ENCODE peak calls at places on chromosome 20, in six cellular contexts. J is heart left ventricle; P is cardiac muscle cell; Z is CD4-positive, alpha-beta T cell; N is natural killer cell; O is fibroblast of mammary gland. W is an unnamed sample.

GRCh38 chr20:49186535-49187329 is 1.4 kb downstream of the STAU1 start:
- DNase-seq in N (peak), P (peak), Z (peak), O (peak), J (peak), W (peak)

GRCh38 chr20:8449120-8449519 is 317.1 kb downstream of the PLCB1 start:
- DNase-seq in Z (no peak), O (peak), J (no peak), N (no peak), P (peak), W (no peak)

GRCh38 chr20:32482251-32483220 is 102.6 kb downstream of the NOL4L start:
- DNase-seq in Z (peak), J (peak), P (peak), O (no peak), N (peak), W (peak)

GRCh38 chr20:12133553-12133952 is 215.9 kb downstream of the BTBD3 start:
- DNase-seq in P (no peak), J (no peak), Z (no peak), O (no peak), N (no peak), W (no peak)

GRCh38 chr20:51533291-51534172 is 9.0 kb downstream of the NFATC2 start:
- DNase-seq in Z (no peak), J (no peak), O (peak), N (no peak), P (no peak), W (no peak)

GRCh38 chr20:7859371-7859802 is 80.9 kb downstream of the HAO1 start:
- DNase-seq in P (peak), Z (no peak), N (no peak), O (peak), J (no peak), W (peak)

GRCh38 chr20:43853174-43853803 is 61.4 kb upstream of the TOX2 start:
- DNase-seq in N (no peak), Z (no peak), J (no peak), P (no peak), O (peak), W (no peak)

GRCh38 chr20:21514553-21515251 is 838 bp upstream of the NKX2-2 start:
- DNase-seq in Z (no peak), P (no peak), N (no peak), J (no peak), O (no peak), W (peak)

GRCh38 chr20:52593634-52594033 is 378.5 kb upstream of the TSHZ2 start:
- DNase-seq in N (no peak), Z (no peak), P (no peak), O (peak), J (no peak), W (no peak)

GRCh38 chr20:53387983-53388675 is 205.5 kb downstream of the ZNF217 start:
- DNase-seq in P (no peak), Z (peak), J (no peak), N (no peak), O (no peak), W (no peak)

GRCh38 chr20:43456809-43457639 is 672 bp upstream of the SRSF6 start:
- DNase-seq in Z (peak), J (peak), O (peak), N (peak), P (peak), W (peak)

GRCh38 chr20:24768977-24769675 is 179.9 kb upstream of the CST7 start:
- DNase-seq in J (no peak), O (no peak), N (peak), P (no peak), Z (no peak), W (no peak)

DNA sequence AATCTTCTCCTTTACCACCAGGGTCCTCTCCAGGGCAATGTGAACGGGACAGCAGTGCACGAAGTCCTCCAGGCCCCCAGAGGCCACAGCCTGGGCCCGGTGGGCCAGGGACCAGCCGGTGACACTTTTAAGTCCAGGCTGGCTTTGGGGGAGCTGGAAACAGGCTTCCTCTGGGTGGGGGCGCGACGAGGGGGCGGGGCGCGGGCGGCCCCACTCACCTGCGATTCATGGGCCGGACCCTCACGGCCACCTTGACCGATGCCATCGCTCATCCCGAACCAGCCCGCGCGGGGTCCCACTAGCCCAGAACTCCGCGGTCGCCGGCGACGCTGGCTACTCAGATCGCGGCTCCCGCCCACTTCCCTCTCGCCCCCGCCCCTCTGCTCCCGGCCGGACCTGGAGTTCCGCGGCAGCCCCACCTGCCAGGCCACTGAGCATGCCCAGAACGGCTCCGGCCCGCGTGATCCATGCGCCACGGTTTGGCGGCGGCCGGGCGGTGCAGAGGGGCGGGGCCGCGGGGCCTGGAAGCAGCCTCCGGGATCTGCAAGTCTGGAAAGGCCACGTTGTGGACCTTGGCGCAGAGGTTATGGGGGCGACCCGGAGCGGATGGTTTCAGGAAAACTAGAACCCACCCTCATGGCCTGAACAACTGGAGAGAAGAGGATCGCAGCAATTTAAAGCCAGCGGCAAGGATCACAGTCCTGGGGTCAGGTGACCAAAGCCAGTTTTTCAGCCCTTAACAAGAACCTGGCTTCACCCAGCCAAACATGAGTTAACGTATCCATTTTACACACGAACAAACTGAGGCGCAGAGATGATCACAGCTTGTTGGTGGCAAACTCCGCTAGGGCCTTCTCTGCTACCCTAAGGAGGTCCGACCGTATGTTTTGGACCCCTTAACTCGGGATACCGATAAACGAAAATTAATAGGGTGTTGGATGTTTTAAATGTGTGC is at the start of gene KIF16B:
- DNase-seq in P (peak), O (peak), Z (peak), N (peak), J (peak), W (peak)
- TF ChIP-seq CTCF in P (peak), O (no peak), Z (no peak), N (no peak), J (peak), W (no peak)

GRCh38 chr20:45701873-45702272 is at the start of gene WFDC13:
- DNase-seq in P (no peak), N (no peak), Z (no peak), O (no peak), J (no peak), W (no peak)
- TF ChIP-seq CTCF in P (no peak), N (no peak), Z (no peak), O (no peak), J (no peak), W (no peak)

DNA sequence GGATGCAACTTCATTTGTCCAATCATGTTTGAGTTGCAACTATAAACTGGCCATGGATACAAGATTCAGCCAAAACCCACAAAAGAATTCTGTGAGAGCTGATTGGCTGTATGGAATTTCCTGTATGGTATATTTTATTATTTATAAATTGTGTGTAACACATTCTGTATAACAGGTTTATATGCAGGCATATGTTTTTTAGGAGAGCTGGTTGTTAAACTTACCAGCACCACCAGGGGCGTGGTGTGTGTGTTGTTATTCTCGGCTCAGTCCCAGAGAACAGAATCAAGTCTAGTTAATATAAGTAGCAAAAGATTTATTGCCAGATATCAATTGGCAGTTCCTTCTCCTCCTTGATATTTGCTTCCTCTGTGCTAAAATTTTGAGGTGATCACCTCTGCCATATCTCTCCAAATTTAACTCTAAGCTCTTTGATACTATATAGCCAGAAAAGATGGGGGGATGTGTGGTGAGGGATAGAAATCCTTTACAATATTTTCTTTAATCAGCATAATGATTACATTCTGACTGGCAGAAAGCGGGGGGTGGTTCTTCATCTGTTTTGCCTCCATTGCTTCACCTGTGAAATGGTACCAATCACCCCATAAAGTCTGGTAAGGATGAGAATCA is 22.9 kb downstream of the CNBD2 start:
- DNase-seq in J (no peak), Z (no peak), O (peak), N (no peak), P (peak), W (no peak)
- TF ChIP-seq CTCF in J (peak), Z (peak), O (peak), N (no peak), P (peak), W (peak)

GRCh38 chr20:37918035-37918434 is 15.1 kb downstream of the VSTM2L start:
- DNase-seq in N (no peak), O (no peak), P (no peak), J (no peak), Z (no peak), W (no peak)

GRCh38 chr20:37921341-37921929 is 18.5 kb downstream of the VSTM2L start:
- DNase-seq in O (no peak), J (no peak), N (no peak), Z (no peak), P (no peak), W (peak)

GRCh38 chr20:37920679-37921322 is 17.9 kb downstream of the VSTM2L start:
- DNase-seq in N (no peak), P (no peak), J (no peak), O (no peak), Z (no peak), W (no peak)

GRCh38 chr20:37920270-37920669 is 17.3 kb downstream of the VSTM2L start:
- DNase-seq in J (no peak), Z (no peak), P (no peak), O (no peak), N (no peak), W (no peak)

DNA sequence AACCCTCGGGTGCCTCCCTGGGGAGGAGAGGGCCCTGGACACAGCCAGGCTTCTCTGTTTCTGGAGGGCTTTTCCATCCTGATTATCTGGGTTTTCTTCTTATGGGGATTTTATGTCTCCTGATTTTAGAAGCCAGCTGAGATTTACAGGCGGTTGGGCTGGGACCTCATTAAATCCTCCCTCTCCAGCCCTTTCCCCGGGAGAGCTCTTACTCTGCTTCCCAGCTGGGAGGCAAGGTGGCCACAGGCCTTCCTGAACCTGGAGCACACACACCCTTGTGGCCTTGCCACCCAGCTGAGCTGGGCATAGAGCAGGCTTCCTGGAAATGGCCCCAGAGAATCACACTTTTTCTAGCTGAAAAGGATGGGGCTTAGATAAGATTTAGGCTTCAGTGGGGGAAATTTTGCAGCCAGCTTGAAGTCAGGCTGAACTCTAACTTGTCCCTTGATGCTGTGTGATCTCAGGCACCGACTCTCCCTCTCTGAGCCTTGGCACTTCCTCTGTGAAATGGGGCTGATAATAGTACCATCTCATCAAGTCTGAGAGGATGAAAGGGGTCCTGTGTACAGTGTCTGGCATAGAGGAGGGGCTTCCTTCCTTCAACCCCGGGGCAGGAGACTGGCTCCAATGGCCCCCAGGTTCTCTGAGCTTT is 16.6 kb downstream of the VSTM2L start:
- DNase-seq in J (no peak), O (no peak), P (no peak), N (no peak), Z (no peak), W (no peak)
- TF ChIP-seq CTCF in J (no peak), O (no peak), P (no peak), N (no peak), Z (no peak), W (no peak)

GRCh38 chr20:23126281-23127061 is 40.3 kb upstream of the CD93 start:
- DNase-seq in Z (no peak), P (no peak), O (no peak), N (no peak), J (no peak), W (no peak)
- TF ChIP-seq CTCF in Z (no peak), P (no peak), O (no peak), N (no peak), J (no peak), W (no peak)

GRCh38 chr20:16747291-16747811 is 807 bp upstream of the OTOR start:
- DNase-seq in P (no peak), Z (no peak), O (no peak), N (no peak), J (no peak), W (no peak)
- TF ChIP-seq CTCF in P (no peak), Z (no peak), O (no peak), N (no peak), J (no peak), W (no peak)

GRCh38 chr20:10557685-10558084 is 116.1 kb downstream of the JAG1 start:
- DNase-seq in J (no peak), O (no peak), Z (no peak), P (no peak), N (no peak), W (no peak)

GRCh38 chr20:10559266-10559665 is 114.5 kb downstream of the JAG1 start:
- DNase-seq in P (no peak), O (no peak), J (no peak), N (no peak), Z (no peak), W (no peak)

GRCh38 chr20:10556519-10557083 is 117.2 kb downstream of the JAG1 start:
- DNase-seq in Z (no peak), O (no peak), N (no peak), J (no peak), P (no peak), W (no peak)

GRCh38 chr20:10560681-10561080 is 113.1 kb downstream of the JAG1 start:
- DNase-seq in Z (no peak), J (no peak), O (no peak), P (no peak), N (no peak), W (no peak)

DNA sequence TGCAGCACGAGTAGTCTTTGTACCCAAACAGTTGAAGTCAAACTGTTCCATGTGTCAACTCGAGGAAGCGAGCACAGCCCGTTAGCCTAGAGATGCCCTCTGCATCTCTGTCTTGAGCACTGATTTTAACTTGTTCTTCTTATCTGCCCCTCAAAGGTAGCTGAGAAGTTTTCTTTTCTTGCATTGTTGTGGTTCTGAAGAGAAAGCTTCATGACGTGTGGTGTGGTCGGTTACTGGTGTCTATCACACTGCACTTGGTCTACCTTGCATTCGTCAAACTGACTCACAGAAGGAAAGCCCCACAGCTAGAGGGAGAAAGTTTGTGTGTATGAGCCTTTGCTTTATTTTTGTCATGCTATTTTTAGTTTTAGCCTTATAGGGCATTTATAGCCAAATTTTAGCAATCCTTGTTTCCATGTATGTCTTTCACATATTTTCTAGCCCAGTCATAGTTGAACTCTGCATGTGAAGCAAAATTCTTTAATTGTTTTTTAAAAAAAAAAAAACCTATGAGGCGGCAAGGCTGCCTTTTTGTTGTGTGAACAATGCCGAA is 115.1 kb downstream of the JAG1 start:
- DNase-seq in J (no peak), Z (no peak), N (peak), P (peak), O (peak), W (peak)
- TF ChIP-seq CTCF in J (peak), Z (no peak), N (no peak), P (peak), O (peak), W (no peak)

GRCh38 chr20:61864481-61864880 is 201.2 kb downstream of the TAF4 start:
- DNase-seq in N (no peak), P (no peak), Z (no peak), O (no peak), J (no peak), W (no peak)

GRCh38 chr20:61860588-61860987 is 205.1 kb downstream of the TAF4 start:
- DNase-seq in O (no peak), N (no peak), P (no peak), J (no peak), Z (no peak), W (no peak)

GRCh38 chr20:61859712-61860111 is 206.0 kb downstream of the TAF4 start:
- DNase-seq in N (no peak), O (no peak), P (no peak), Z (no peak), J (no peak), W (no peak)

GRCh38 chr20:61861054-61861841 is 204.4 kb downstream of the TAF4 start:
- DNase-seq in O (no peak), J (no peak), N (no peak), Z (no peak), P (no peak), W (no peak)

GRCh38 chr20:61861858-61862257 is 203.8 kb downstream of the TAF4 start:
- DNase-seq in P (no peak), Z (no peak), J (no peak), O (no peak), N (no peak), W (no peak)
- TF ChIP-seq CTCF in P (no peak), Z (no peak), J (no peak), O (no peak), N (no peak), W (no peak)

DNA sequence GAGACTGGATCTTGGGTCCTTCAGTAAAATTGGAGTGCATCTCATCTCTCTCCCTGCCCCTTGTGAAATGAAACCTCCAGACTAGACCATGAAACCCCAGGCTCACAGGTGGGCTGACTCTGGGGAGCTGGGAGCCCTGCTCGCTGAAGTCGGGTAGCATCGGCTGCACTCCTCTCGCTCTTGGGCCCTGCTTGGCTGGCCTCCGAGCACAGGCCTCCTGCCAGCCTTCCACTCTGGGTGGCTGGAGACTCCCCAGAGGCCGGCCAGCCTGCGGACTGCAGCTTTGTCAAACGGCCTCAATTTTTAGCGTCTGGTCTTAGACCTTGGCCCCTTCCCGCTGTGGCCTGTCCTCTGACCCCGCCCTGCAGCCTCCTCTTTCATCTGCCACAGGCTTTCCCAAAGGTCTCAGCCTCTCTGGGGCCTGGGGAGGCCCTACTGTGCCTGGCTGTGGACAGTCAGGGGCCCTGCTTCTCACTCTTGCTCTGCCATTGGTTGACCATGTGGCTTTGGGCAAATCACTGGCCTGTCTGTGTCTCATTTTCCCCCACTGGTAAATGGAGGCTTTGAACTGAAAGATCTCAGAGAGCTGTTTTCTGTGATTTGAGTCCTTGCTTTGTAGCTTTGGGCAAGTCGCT is 45.1 kb downstream of the SRC start:
- DNase-seq in Z (no peak), O (no peak), N (no peak), J (no peak), P (no peak), W (no peak)
- TF ChIP-seq CTCF in Z (no peak), O (no peak), N (no peak), J (no peak), P (no peak), W (no peak)

GRCh38 chr20:58621906-58622548 is 29.1 kb upstream of the STX16 start:
- DNase-seq in O (no peak), N (no peak), Z (no peak), P (no peak), J (no peak), W (no peak)
- TF ChIP-seq CTCF in O (peak), N (no peak), Z (no peak), P (peak), J (no peak), W (no peak)

W was measured in GM13977.